ENCODE peak calls at places on chromosomes 2 and 18, in eight cellular contexts. G is HEK293T; U is COR-L47; N is lower lobe of right lung; R is activated CD4-positive, CD25-positive, alpha-beta regulatory T cell; M is NCI-H69; Z is neural crest cell; S is AG20443. X is an unnamed sample.

GRCh38 chr2:59184281-59185020 is 943.3 kb upstream of the FANCL start:
- DNase-seq in G (no peak), U (no peak), N (no peak), R (no peak), M (peak; percentile 67), Z (no peak), S (peak; percentile 30), X (no peak)

GRCh38 chr2:157441072-157441454 is 2.8 kb downstream of the CYTIP start:
- DNase-seq in G (no peak), U (no peak), N (no peak), R (no peak), M (no peak), Z (no peak), S (no peak), X (no peak)

GRCh38 chr2:84971799-84972790 is 1.1 kb downstream of the KCMF1 start:
- DNase-seq in G (peak; percentile 51), U (peak; percentile 28), N (peak; percentile 75), R (peak; percentile 24), M (peak; percentile 61), Z (peak; percentile 44), S (peak; percentile 70), X (peak; percentile 52)

GRCh38 chr18:32422185-32422584 is 48.5 kb downstream of the GAREM1 start:
- DNase-seq in G (no peak), U (no peak), N (no peak), R (no peak), M (peak; percentile 81), Z (no peak), S (no peak), X (no peak)

GRCh38 chr2:181158453-181158852 is 178.0 kb downstream of the UBE2E3 start:
- DNase-seq in G (no peak), U (no peak), N (no peak), R (no peak), M (no peak), Z (no peak), S (no peak), X (no peak)

GRCh38 chr2:234678721-234679120 is 181.8 kb upstream of the ARL4C start:
- DNase-seq in G (no peak), U (no peak), N (no peak), R (no peak), M (no peak), Z (no peak), S (peak; percentile 45), X (no peak)

GRCh38 chr18:66990909-66991308 is 387.0 kb upstream of the CDH19 start:
- DNase-seq in G (no peak), U (no peak), N (no peak), R (no peak), M (peak; percentile 42), Z (no peak), S (no peak), X (no peak)

GRCh38 chr2:8494151-8494550 is 187.7 kb upstream of the ID2 start:
- DNase-seq in G (no peak), U (no peak), N (no peak), R (no peak), M (no peak), Z (no peak), S (no peak), X (no peak)

GRCh38 chr2:52428224-52428623 is 1339.4 kb upstream of the CHAC2 start:
- DNase-seq in G (no peak), U (no peak), N (no peak), R (no peak), M (no peak), Z (no peak), S (no peak), X (no peak)

GRCh38 chr2:118112771-118113334 is 24.6 kb downstream of the INSIG2 start:
- DNase-seq in G (no peak), U (no peak), N (no peak), R (no peak), M (no peak), Z (no peak), S (peak; percentile 40), X (peak; percentile 99)